ENCODE peak calls at places on chromosomes 11 and 22, in four cellular contexts. W is CD4-positive, alpha-beta memory T cell; K is spleen; S is astrocyte. M is an unnamed sample.

GRCh38 chr11:64794526-64794925 is 8.5 kb downstream of the MAP4K2 start:
- DNase-seq in K (peak; percentile 27), W (no peak), S (no peak), M (no peak)

GRCh38 chr11:74004694-74005615 is 3.9 kb downstream of the UCP3 start:
- DNase-seq in S (no peak), K (peak; percentile 93), W (peak; percentile 91), M (peak; percentile 55)

GRCh38 chr11:125163431-125164011 is 1.0 kb upstream of the PKNOX2 start:
- DNase-seq in W (no peak), K (no peak), S (no peak), M (peak; percentile 77)

GRCh38 chr11:62217191-62217748 is 8.8 kb downstream of the SCGB2A1 start:
- DNase-seq in K (no peak), S (no peak), W (no peak), M (peak; percentile 32)

GRCh38 chr22:44430716-44431115 is 67.3 kb downstream of the RTL6 start:
- DNase-seq in K (peak; percentile 36), W (no peak), S (no peak), M (peak; percentile 28)

GRCh38 chr22:24165673-24166072 is 15.6 kb upstream of the SUSD2 start:
- DNase-seq in S (peak; percentile 16), W (no peak), K (no peak), M (no peak)

GRCh38 chr22:37020192-37020479 is 594 bp downstream of the MPST start:
- DNase-seq in K (no peak), W (no peak), S (peak; percentile 45), M (no peak)

GRCh38 chr22:42174062-42174461 is 43.5 kb upstream of the CYP2D6 start:
- DNase-seq in K (no peak), W (peak; percentile 14), S (peak; percentile 22), M (peak; percentile 29)

GRCh38 chr11:111269146-111269868 is 23.8 kb downstream of the POU2AF2 start:
- DNase-seq in K (no peak), S (no peak), W (no peak), M (no peak)

GRCh38 chr11:64245797-64246623 is 733 bp downstream of the PPP1R14B start:
- DNase-seq in K (peak; percentile 89), S (peak; percentile 91), W (peak; percentile 28), M (peak; percentile 77)

GRCh38 chr11:45056529-45056928 is 89.9 kb upstream of the PRDM11 start:
- DNase-seq in W (no peak), K (no peak), S (no peak), M (peak; percentile 68)

GRCh38 chr11:8271106-8271886 is 7.6 kb upstream of the LMO1 start:
- DNase-seq in S (no peak), K (peak; percentile 10), W (no peak), M (no peak)
- H3K27me3 ChIP-seq in S (peaks cover 52% of the 10 kb centered on the region), K (peaks cover 32% of the 10 kb centered on the region), W (peaks cover 12% of the 10 kb centered on the region), M (peaks cover 50% of the 10 kb centered on the region)

DNA sequence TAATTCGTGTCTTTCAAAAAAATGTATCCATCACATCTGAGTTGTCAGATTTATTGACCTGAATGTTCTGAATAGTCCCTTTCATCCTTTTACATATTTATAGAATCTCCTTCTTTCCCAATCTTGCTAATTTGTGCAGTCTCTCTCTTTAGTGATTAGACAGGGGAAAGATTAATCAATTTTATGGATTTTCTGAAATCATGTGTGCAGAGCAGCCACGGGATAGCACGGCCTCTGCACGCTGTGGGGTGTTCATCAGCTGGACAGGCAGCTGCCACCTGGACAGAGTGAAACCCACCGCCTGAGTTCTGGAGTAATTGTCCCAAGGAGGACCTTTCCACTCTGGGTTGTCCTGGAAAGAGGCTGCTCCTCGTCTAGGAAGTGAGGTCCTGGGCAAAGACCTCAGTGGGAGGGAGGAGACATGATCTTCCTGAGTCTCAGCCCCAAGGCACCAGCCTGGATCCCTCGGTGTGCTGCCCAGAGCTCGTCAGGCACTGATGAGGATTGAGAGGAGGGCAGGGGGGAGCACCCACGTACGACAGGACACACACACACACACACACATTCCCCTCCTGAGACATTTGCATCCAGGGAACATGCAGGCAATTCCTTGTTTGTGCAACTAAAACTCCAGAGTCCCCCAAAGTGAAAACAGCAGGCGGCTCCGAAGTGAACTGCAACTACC is 22.7 kb upstream of the KRTAP5-6 start:
- DNase-seq in K (no peak), W (no peak), S (no peak), M (peak; percentile 51)
- H3K27me3 ChIP-seq in K (no peaks in the 10 kb centered on the region), W (no peaks in the 10 kb centered on the region), S (peaks cover 52% of the 10 kb centered on the region), M (no peaks in the 10 kb centered on the region)

GRCh38 chr11:121561240-121561639 is 108.5 kb upstream of the SORL1-AS1 start:
- DNase-seq in S (no peak), K (no peak), W (no peak), M (no peak)
- H3K27me3 ChIP-seq in S (peaks cover 6% of the 10 kb centered on the region), K (no peaks in the 10 kb centered on the region), W (no peaks in the 10 kb centered on the region), M (no peaks in the 10 kb centered on the region)

GRCh38 chr11:16609769-16610168 is 128.7 kb upstream of the C11orf58 start:
- DNase-seq in S (no peak), K (no peak), W (no peak), M (no peak)
- H3K27me3 ChIP-seq in S (peaks cover 52% of the 10 kb centered on the region), K (peaks cover 99% of the 10 kb centered on the region), W (peaks cover 83% of the 10 kb centered on the region), M (peaks cover 97% of the 10 kb centered on the region)

GRCh38 chr11:8392166-8392565 is 128.5 kb upstream of the LMO1 start:
- DNase-seq in W (no peak), K (no peak), S (no peak), M (no peak)
- H3K27me3 ChIP-seq in W (no peaks in the 10 kb centered on the region), K (no peaks in the 10 kb centered on the region), S (no peaks in the 10 kb centered on the region), M (no peaks in the 10 kb centered on the region)

DNA sequence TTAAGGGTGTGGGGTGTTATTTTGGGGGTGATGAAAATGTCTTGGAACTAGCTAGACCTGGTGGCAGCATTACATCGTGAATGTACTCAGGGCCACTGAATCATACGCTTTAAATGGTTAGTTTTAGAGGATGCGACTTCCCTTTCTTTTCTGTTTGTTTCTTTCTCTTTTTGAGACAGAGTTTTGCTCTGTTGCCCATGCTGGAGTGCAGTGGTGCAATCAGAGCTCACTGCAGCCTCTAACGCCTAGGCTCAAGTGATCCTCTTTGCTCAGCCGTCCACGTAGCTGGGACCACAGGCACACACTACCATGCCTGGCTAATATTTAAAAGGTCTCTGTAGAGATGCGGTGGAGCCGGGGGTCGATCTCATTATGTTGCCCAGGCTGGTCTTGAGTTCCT is 5.5 kb upstream of the MIAT start:
- DNase-seq in S (no peak), W (no peak), K (no peak), M (no peak)
- H3K27me3 ChIP-seq in S (peaks cover 30% of the 10 kb centered on the region), W (no peaks in the 10 kb centered on the region), K (peaks cover under 1% of the 10 kb centered on the region), M (peaks cover 2% of the 10 kb centered on the region)